ENCODE peak calls at places on chromosomes 2 and 18, in six cellular contexts. I is NCI-H2029; M is frontal cortex; H is CD8-positive, alpha-beta T cell; C is astrocyte of the spinal cord; A is amygdala. Z is an unnamed sample.

GRCh38 chr18:2537281-2537680 is 34.0 kb downstream of the METTL4 start:
- DNase-seq in I (no peak), M (no peak), H (no peak), C (no peak), A (no peak), Z (no peak)

GRCh38 chr2:119359774-119360173 is 6.9 kb downstream of the C2orf76 start:
- DNase-seq in I (no peak), M (no peak), H (no peak), C (no peak), A (no peak), Z (no peak)

GRCh38 chr2:193668557-193669323 is 1474.0 kb upstream of the TMEFF2 start:
- DNase-seq in I (no peak), M (no peak), H (no peak), C (no peak), A (no peak), Z (no peak)

GRCh38 chr2:71071681-71072398 is 3.4 kb downstream of the NAGK start:
- DNase-seq in I (no peak), M (no peak), H (peak; percentile 32), C (no peak), A (no peak), Z (no peak)

GRCh38 chr2:95025406-95026319 is at the start of gene MAL:
- DNase-seq in I (no peak), M (peak; percentile 80), H (peak; percentile 50), C (no peak), A (no peak), Z (no peak)

GRCh38 chr2:129233751-129234406 is 745.6 kb upstream of the RAB6C start:
- DNase-seq in I (no peak), M (no peak), H (no peak), C (peak; percentile 5), A (no peak), Z (no peak)

GRCh38 chr2:49240608-49241007 is 86.3 kb upstream of the FSHR start:
- DNase-seq in I (no peak), M (no peak), H (no peak), C (no peak), A (no peak), Z (no peak)

GRCh38 chr2:219643084-219643473 is 15.6 kb downstream of the SLC4A3 start:
- DNase-seq in I (no peak), M (no peak), H (no peak), C (no peak), A (no peak), Z (no peak)

GRCh38 chr2:179909845-179910734 is 48.7 kb upstream of the ZNF385B start:
- DNase-seq in I (no peak), M (no peak), H (no peak), C (no peak), A (no peak), Z (no peak)

GRCh38 chr2:30769891-30770462 is 37.3 kb downstream of the CAPN13 start:
- DNase-seq in I (no peak), M (no peak), H (no peak), C (no peak), A (no peak), Z (no peak)

GRCh38 chr2:62669180-62669579 is 36.3 kb upstream of the EHBP1 start:
- DNase-seq in I (no peak), M (no peak), H (no peak), C (no peak), A (no peak), Z (no peak)

GRCh38 chr18:24176727-24177416 is 38.0 kb downstream of the CABYR start:
- DNase-seq in I (no peak), M (no peak), H (no peak), C (peak; percentile 48), A (peak; percentile 1), Z (peak; percentile 19)

GRCh38 chr2:219987830-219988229 is 360.4 kb downstream of the SLC4A3 start:
- DNase-seq in I (no peak), M (no peak), H (no peak), C (peak; percentile 83), A (no peak), Z (no peak)

GRCh38 chr18:25826823-25827617 is 263.4 kb downstream of the SS18 start:
- DNase-seq in I (no peak), M (no peak), H (no peak), C (no peak), A (no peak), Z (no peak)

GRCh38 chr2:127220102-127220806 is at the start of gene CYP27C1:
- DNase-seq in I (no peak), M (no peak), H (peak; percentile 7), C (peak; percentile 36), A (no peak), Z (no peak)

GRCh38 chr2:84970956-84971798 is at the start of gene KCMF1:
- DNase-seq in I (peak; percentile 37), M (peak; percentile 92), H (peak; percentile 67), C (peak; percentile 68), A (no peak), Z (no peak)

GRCh38 chr2:232879618-232880494 is 9.8 kb downstream of the SNORC start:
- DNase-seq in I (no peak), M (no peak), H (no peak), C (no peak), A (no peak), Z (no peak)

GRCh38 chr2:121690095-121690494 is 40.8 kb upstream of the CLASP1 start:
- DNase-seq in I (no peak), M (no peak), H (no peak), C (no peak), A (no peak), Z (no peak)

GRCh38 chr2:11753886-11754704 is 7.7 kb downstream of the LPIN1 start:
- DNase-seq in I (peak; percentile 93), M (no peak), H (peak; percentile 41), C (peak; percentile 61), A (no peak), Z (peak; percentile 7)

GRCh38 chr2:24435391-24436316 is 55.4 kb upstream of the NCOA1 start:
- DNase-seq in I (no peak), M (no peak), H (no peak), C (peak; percentile 81), A (no peak), Z (no peak)

GRCh38 chr2:154664248-154664647 is 34.2 kb upstream of the KCNJ3 start:
- DNase-seq in I (no peak), M (no peak), H (no peak), C (no peak), A (no peak), Z (no peak)

GRCh38 chr2:61144697-61145268 is 17.2 kb upstream of the C2orf74 start:
- DNase-seq in I (peak; percentile 97), M (peak; percentile 70), H (peak; percentile 93), C (peak; percentile 98), A (peak; percentile 46), Z (peak; percentile 99)

GRCh38 chr2:240249423-240250149 is 109.1 kb upstream of the OTOS start:
- DNase-seq in I (no peak), M (no peak), H (no peak), C (no peak), A (no peak), Z (no peak)

GRCh38 chr18:9738266-9738969 is 30.3 kb downstream of the RAB31 start:
- DNase-seq in I (no peak), M (no peak), H (no peak), C (no peak), A (no peak), Z (no peak)

Z was measured in COLO829.